ENCODE peak calls at places on chromosomes 7 and 10, in five cellular contexts. One of them, this sample, is unnamed.

GRCh38 chr7:124723012-124723411 is 42.6 kb downstream of the GPR37 start:
- DNase-seq in cardiac fibroblast: peak; percentile 25
- DNase-seq in kidney glomerular epithelial cell: peak; percentile 87
- DNase-seq in neural crest cell: no peak
- DNase-seq in stimulated activated CD4-positive, alpha-beta T cell treated with anti-CD3 and anti-CD28 coated beads, Interleukin-4, amount 100 ng/mL, for 4 hours: no peak
- DNase-seq in this sample: no peak

GRCh38 chr10:107425844-107426553 is 261.5 kb upstream of the SORCS1 start:
- DNase-seq in neural crest cell: peak; percentile 4
- DNase-seq in stimulated activated CD4-positive, alpha-beta T cell treated with anti-CD3 and anti-CD28 coated beads, Interleukin-4, amount 100 ng/mL, for 4 hours: no peak
- DNase-seq in cardiac fibroblast: peak; percentile 0
- DNase-seq in kidney glomerular epithelial cell: peak; percentile 3
- DNase-seq in this sample: no peak

GRCh38 chr7:27364344-27364758 is 121.7 kb downstream of the EVX1 start:
- DNase-seq in stimulated activated CD4-positive, alpha-beta T cell treated with anti-CD3 and anti-CD28 coated beads, Interleukin-4, amount 100 ng/mL, for 4 hours: no peak
- DNase-seq in neural crest cell: no peak
- DNase-seq in kidney glomerular epithelial cell: no peak
- DNase-seq in cardiac fibroblast: peak; percentile 80
- DNase-seq in this sample: no peak

GRCh38 chr10:121667948-121668335 is 69.7 kb upstream of the FGFR2 start:
- DNase-seq in cardiac fibroblast: no peak
- DNase-seq in stimulated activated CD4-positive, alpha-beta T cell treated with anti-CD3 and anti-CD28 coated beads, Interleukin-4, amount 100 ng/mL, for 4 hours: no peak
- DNase-seq in neural crest cell: no peak
- DNase-seq in kidney glomerular epithelial cell: no peak
- DNase-seq in this sample: no peak

GRCh38 chr10:91410638-91411367 is 659 bp downstream of the HECTD2 start:
- DNase-seq in cardiac fibroblast: peak; percentile 46
- DNase-seq in stimulated activated CD4-positive, alpha-beta T cell treated with anti-CD3 and anti-CD28 coated beads, Interleukin-4, amount 100 ng/mL, for 4 hours: peak; percentile 14
- DNase-seq in neural crest cell: no peak
- DNase-seq in kidney glomerular epithelial cell: peak; percentile 56
- DNase-seq in this sample: no peak

GRCh38 chr7:135510603-135511183 is 791 bp upstream of the CNOT4 start:
- DNase-seq in stimulated activated CD4-positive, alpha-beta T cell treated with anti-CD3 and anti-CD28 coated beads, Interleukin-4, amount 100 ng/mL, for 4 hours: no peak
- DNase-seq in kidney glomerular epithelial cell: no peak
- DNase-seq in neural crest cell: peak; percentile 1
- DNase-seq in cardiac fibroblast: peak; percentile 43
- DNase-seq in this sample: no peak

GRCh38 chr10:127947206-127947605 is 40.3 kb downstream of the PTPRE start:
- DNase-seq in cardiac fibroblast: peak; percentile 29
- DNase-seq in stimulated activated CD4-positive, alpha-beta T cell treated with anti-CD3 and anti-CD28 coated beads, Interleukin-4, amount 100 ng/mL, for 4 hours: no peak
- DNase-seq in kidney glomerular epithelial cell: no peak
- DNase-seq in neural crest cell: no peak
- DNase-seq in this sample: no peak

GRCh38 chr10:88616250-88616977 is 29.9 kb downstream of the LIPJ start:
- DNase-seq in cardiac fibroblast: no peak
- DNase-seq in kidney glomerular epithelial cell: no peak
- DNase-seq in neural crest cell: no peak
- DNase-seq in stimulated activated CD4-positive, alpha-beta T cell treated with anti-CD3 and anti-CD28 coated beads, Interleukin-4, amount 100 ng/mL, for 4 hours: no peak
- DNase-seq in this sample: no peak

GRCh38 chr7:151565541-151565940 is 45.8 kb upstream of the RHEB start:
- DNase-seq in cardiac fibroblast: no peak
- DNase-seq in stimulated activated CD4-positive, alpha-beta T cell treated with anti-CD3 and anti-CD28 coated beads, Interleukin-4, amount 100 ng/mL, for 4 hours: no peak
- DNase-seq in kidney glomerular epithelial cell: no peak
- DNase-seq in neural crest cell: no peak
- DNase-seq in this sample: no peak

GRCh38 chr10:74962517-74962916 is 136.1 kb downstream of the KAT6B start:
- DNase-seq in kidney glomerular epithelial cell: no peak
- DNase-seq in neural crest cell: no peak
- DNase-seq in stimulated activated CD4-positive, alpha-beta T cell treated with anti-CD3 and anti-CD28 coated beads, Interleukin-4, amount 100 ng/mL, for 4 hours: no peak
- DNase-seq in cardiac fibroblast: no peak
- DNase-seq in this sample: no peak

GRCh38 chr10:131792809-131793208 is 108.0 kb upstream of the PPP2R2D start:
- DNase-seq in neural crest cell: no peak
- DNase-seq in kidney glomerular epithelial cell: no peak
- DNase-seq in stimulated activated CD4-positive, alpha-beta T cell treated with anti-CD3 and anti-CD28 coated beads, Interleukin-4, amount 100 ng/mL, for 4 hours: no peak
- DNase-seq in cardiac fibroblast: no peak
- DNase-seq in this sample: no peak

GRCh38 chr10:48481385-48481784 is 123.5 kb downstream of the ARHGAP22 start:
- DNase-seq in cardiac fibroblast: no peak
- DNase-seq in kidney glomerular epithelial cell: no peak
- DNase-seq in stimulated activated CD4-positive, alpha-beta T cell treated with anti-CD3 and anti-CD28 coated beads, Interleukin-4, amount 100 ng/mL, for 4 hours: no peak
- DNase-seq in neural crest cell: no peak
- DNase-seq in this sample: no peak

This sample was measured in iPS DF 6.9.